ENCODE peak calls at places on chromosomes 2 and 18, in seven cellular contexts. S, Z, B, D, N, G and I are unnamed samples.

GRCh38 chr2:165874445-165875039 is 79.0 kb downstream of the TTC21B start:
- DNase-seq in S (no peak), Z (no peak), B (no peak), D (no peak), N (no peak), G (peak; percentile 72), I (no peak)

GRCh38 chr2:190533968-190534309 is 583 bp downstream of the NEMP2 start:
- DNase-seq in S (peak; percentile 31), Z (no peak), B (peak; percentile 23), D (peak; percentile 24), N (peak; percentile 52), G (peak; percentile 79), I (no peak)

GRCh38 chr2:45273412-45274189 is 264.3 kb upstream of the SIX2 start:
- DNase-seq in S (no peak), Z (no peak), B (peak; percentile 54), D (no peak), N (no peak), G (peak; percentile 98), I (no peak)

GRCh38 chr2:65057391-65058052 is 1.3 kb downstream of the CEP68 start:
- DNase-seq in S (no peak), Z (no peak), B (no peak), D (no peak), N (no peak), G (peak; percentile 27), I (no peak)

GRCh38 chr2:6011871-6012380 is 319.7 kb downstream of the SOX11 start:
- DNase-seq in S (no peak), Z (no peak), B (no peak), D (no peak), N (no peak), G (no peak), I (no peak)

GRCh38 chr18:75625966-75626365 is 198.5 kb upstream of the SMIM21 start:
- DNase-seq in S (no peak), Z (no peak), B (no peak), D (no peak), N (no peak), G (no peak), I (no peak)

GRCh38 chr18:741931-742512 is 29.6 kb upstream of the ENOSF1 start:
- DNase-seq in S (no peak), Z (no peak), B (no peak), D (no peak), N (no peak), G (peak; percentile 36), I (no peak)

GRCh38 chr2:17303054-17303453 is 215.2 kb downstream of the RAD51AP2 start:
- DNase-seq in S (no peak), Z (no peak), B (no peak), D (no peak), N (no peak), G (no peak), I (no peak)

GRCh38 chr2:31401580-31401979 is 13.0 kb downstream of the XDH start:
- DNase-seq in S (no peak), Z (no peak), B (no peak), D (no peak), N (no peak), G (no peak), I (no peak)

GRCh38 chr2:10304458-10305253 is 2.0 kb downstream of the HPCAL1 start:
- DNase-seq in S (no peak), Z (no peak), B (no peak), D (no peak), N (peak; percentile 59), G (no peak), I (no peak)

GRCh38 chr2:142286618-142287017 is 155.8 kb upstream of the LRP1B start:
- DNase-seq in S (no peak), Z (no peak), B (no peak), D (no peak), N (no peak), G (peak; percentile 55), I (no peak)

GRCh38 chr2:115165529-115166109 is 723.2 kb downstream of the DPP10 start:
- DNase-seq in S (no peak), Z (no peak), B (peak; percentile 48), D (no peak), N (no peak), G (peak; percentile 43), I (no peak)

GRCh38 chr2:186570587-186570986 is 19.3 kb upstream of the ITGAV start:
- DNase-seq in S (no peak), Z (no peak), B (no peak), D (no peak), N (no peak), G (peak; percentile 50), I (no peak)

GRCh38 chr2:218022131-218022850 is 19.5 kb upstream of the TNS1 start:
- DNase-seq in S (no peak), Z (peak; percentile 5), B (peak; percentile 5), D (peak; percentile 13), N (peak; percentile 19), G (no peak), I (no peak)

GRCh38 chr2:142325870-142326269 is 195.1 kb upstream of the LRP1B start:
- DNase-seq in S (no peak), Z (no peak), B (no peak), D (no peak), N (no peak), G (no peak), I (no peak)

GRCh38 chr2:37776487-37776886 is 105.0 kb upstream of the CDC42EP3 start:
- DNase-seq in S (no peak), Z (no peak), B (no peak), D (no peak), N (no peak), G (no peak), I (no peak)

GRCh38 chr2:127057371-127058245 is 49.3 kb downstream of the BIN1 start:
- DNase-seq in S (peak; percentile 16), Z (no peak), B (no peak), D (no peak), N (no peak), G (no peak), I (no peak)

GRCh38 chr2:195613922-195614321 is 43.1 kb upstream of the SLC39A10 start:
- DNase-seq in S (no peak), Z (no peak), B (no peak), D (no peak), N (no peak), G (peak; percentile 41), I (no peak)

GRCh38 chr2:76445880-76446279 is 735.2 kb upstream of the GCFC2 start:
- DNase-seq in S (no peak), Z (no peak), B (no peak), D (no peak), N (no peak), G (no peak), I (no peak)

GRCh38 chr2:227817940-227818568 is 4.4 kb downstream of the CCL20 start:
- DNase-seq in S (peak; percentile 20), Z (peak; percentile 71), B (peak; percentile 73), D (peak; percentile 37), N (peak; percentile 89), G (peak; percentile 95), I (peak; percentile 84)

GRCh38 chr2:96869824-96870630 is at the start of gene SEMA4C:
- DNase-seq in S (peak; percentile 77), Z (peak; percentile 49), B (peak; percentile 69), D (peak; percentile 86), N (peak; percentile 68), G (no peak), I (peak; percentile 64)

GRCh38 chr2:238462782-238463396 is 36.2 kb downstream of the ASB1 start:
- DNase-seq in S (no peak), Z (no peak), B (no peak), D (no peak), N (no peak), G (peak; percentile 77), I (no peak)

DNA sequence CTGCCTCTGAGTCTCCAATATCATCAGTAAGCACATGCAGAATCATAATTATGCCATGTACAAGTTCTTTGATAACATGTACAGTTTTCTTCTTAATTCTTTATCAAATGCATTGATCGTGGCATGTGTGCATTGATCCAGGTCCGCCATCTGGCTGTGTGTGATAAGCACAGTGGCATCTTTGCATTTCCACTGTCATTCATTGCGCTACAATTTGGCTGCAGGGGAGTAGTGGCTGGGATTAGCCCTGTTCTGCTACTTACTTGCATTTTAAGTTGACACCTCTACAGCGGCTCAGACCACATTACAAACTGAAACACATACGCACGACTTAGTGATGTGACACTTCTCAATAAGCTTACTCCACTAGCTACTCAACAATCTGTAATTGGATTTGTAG is 83.6 kb upstream of the OTX1 start:
- DNase-seq in S (no peak), Z (no peak), B (no peak), D (no peak), N (no peak), G (no peak), I (no peak)
- TF ChIP-seq POLR2A in S (no peak), Z (no peak), B (no peak), D (no peak), N (no peak), G (no peak), I (no peak)

DNA sequence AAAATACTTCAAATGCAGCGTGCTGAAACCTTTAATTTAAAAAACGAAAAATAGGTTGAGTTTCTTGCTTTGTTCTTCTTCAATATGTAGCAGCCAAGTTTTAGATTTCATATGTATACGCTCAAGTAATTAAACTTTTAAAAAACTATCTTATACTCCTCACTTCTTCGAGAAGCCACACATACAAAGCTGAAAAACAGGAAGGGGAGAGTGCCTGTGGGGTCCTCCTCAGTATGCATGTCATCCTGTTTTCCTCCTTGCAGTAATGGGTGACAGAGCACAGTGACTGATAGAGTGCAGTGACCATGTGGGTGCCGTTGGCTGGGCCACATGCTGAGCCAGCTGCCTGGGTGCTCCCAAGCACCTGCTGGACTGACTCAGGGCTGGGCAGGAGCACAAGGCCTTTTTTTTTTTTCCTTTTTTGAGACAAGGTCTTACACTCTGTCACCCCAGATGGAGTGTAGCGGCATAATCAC is 33.3 kb downstream of the UXS1 start:
- DNase-seq in S (no peak), Z (no peak), B (peak; percentile 51), D (no peak), N (no peak), G (no peak), I (no peak)
- H3K36me3 ChIP-seq in S (no peaks in the 10 kb centered on the region), Z (no peaks in the 10 kb centered on the region), B (no peaks in the 10 kb centered on the region), D (peaks cover 36% of the 10 kb centered on the region), N (no peaks in the 10 kb centered on the region), G (peaks cover 75% of the 10 kb centered on the region), I (no peaks in the 10 kb centered on the region)

DNA sequence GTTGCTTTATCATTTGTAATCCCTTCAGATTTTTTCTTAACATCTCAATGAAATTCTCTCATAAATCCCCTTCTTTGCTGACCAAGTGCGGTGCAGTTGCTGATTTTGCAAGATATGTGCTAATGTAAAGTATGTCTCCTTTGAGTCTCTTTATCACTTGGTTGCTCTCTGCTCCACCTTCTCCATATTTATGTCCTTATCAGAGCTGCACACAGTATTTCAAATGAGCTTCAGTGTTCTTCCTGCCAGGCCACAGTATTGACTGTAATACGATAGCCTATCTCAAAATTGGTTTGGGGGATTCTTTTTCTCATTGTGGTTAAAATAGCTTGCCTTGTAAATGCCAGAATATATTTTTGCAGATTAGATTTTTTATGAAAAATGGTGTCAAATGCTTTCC is 32.2 kb downstream of the MAIP1 start:
- DNase-seq in S (no peak), Z (no peak), B (no peak), D (no peak), N (no peak), G (no peak), I (no peak)
- TF ChIP-seq CTCF in S (no peak), Z (no peak), B (no peak), D (no peak), N (no peak), G (no peak), I (no peak)

DNA sequence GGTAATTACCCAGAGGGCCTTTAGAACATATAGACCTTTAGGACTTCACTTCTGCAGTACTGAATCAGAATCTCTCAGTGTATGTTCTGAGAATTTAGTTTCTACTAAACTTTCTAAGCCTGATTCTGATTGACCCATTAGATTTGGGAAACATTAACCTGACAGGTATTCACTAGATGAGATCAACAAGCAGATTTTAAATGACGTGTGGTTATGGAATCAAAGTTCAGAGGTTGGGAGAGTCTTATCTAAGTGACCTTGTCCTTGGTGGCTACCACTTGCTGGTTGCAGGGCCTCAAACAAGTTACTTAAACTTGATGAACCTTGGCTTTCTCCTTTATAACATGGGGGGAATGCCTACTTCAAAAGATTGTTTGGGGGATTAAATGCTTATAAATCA is 198.7 kb downstream of the PDE11A start:
- DNase-seq in S (no peak), Z (no peak), B (no peak), D (no peak), N (no peak), G (peak; percentile 34), I (no peak)
- TF ChIP-seq POLR2A in S (no peak), Z (no peak), B (no peak), D (no peak), N (no peak), G (no peak), I (no peak)